ENCODE peak calls at places on chromosome 22, in seven cellular contexts. M is fibroblast of the aortic adventitia; Z is endodermal cell; C is activated CD4-positive, CD25-positive, alpha-beta regulatory T cell; I is stimulated activated effector memory CD8-positive, alpha-beta T cell treated with anti-CD3 and anti-CD28 coated beads, Interleukin-12 subunit alpha, Interleukin-12 subunit beta, amount 100 ng/mL, for 72 hours; O is stimulated activated CD8-positive, alpha-beta memory T cell treated with anti-CD3 and anti-CD28 coated beads, Interleukin-7, amount 100 ng/mL, for 24 hours; S is RCC 7860. N is an unnamed sample.

GRCh38 chr22:46042786-46043185 is 65.8 kb upstream of the WNT7B start:
- DNase-seq in C (no peak), O (no peak), M (no peak), I (no peak), Z (peak), S (no peak), N (no peak)

GRCh38 chr22:49951001-49951677 is 9.4 kb upstream of the PIM3 start:
- DNase-seq in C (no peak), M (peak), O (no peak), I (no peak), S (no peak), Z (peak), N (no peak)

GRCh38 chr22:45629469-45630089 is 42.1 kb upstream of the ATXN10 start:
- DNase-seq in Z (peak), S (no peak), M (no peak), C (no peak), O (no peak), I (no peak), N (no peak)

GRCh38 chr22:45304971-45305370 is 4.8 kb upstream of the FAM118A start:
- DNase-seq in Z (no peak), S (no peak), M (no peak), C (no peak), I (no peak), O (no peak), N (peak)

GRCh38 chr22:24450600-24450999 is 23.2 kb downstream of the ADORA2A start:
- DNase-seq in M (no peak), C (no peak), I (no peak), S (no peak), Z (peak), O (no peak), N (no peak)

GRCh38 chr22:25030636-25031035 is 78.1 kb downstream of the KIAA1671 start:
- DNase-seq in S (no peak), O (no peak), M (no peak), C (no peak), Z (no peak), I (no peak), N (no peak)

GRCh38 chr22:38504731-38505594 is 1.1 kb downstream of the DDX17 start:
- DNase-seq in I (peak), M (no peak), S (peak), O (peak), Z (peak), C (peak), N (peak)

GRCh38 chr22:41709341-41709740 is 10.0 kb downstream of the MEI1 start:
- DNase-seq in I (no peak), M (no peak), S (no peak), O (no peak), Z (no peak), C (no peak), N (no peak)

GRCh38 chr22:23632178-23632577 is at the start of gene DRICH1:
- DNase-seq in M (no peak), S (no peak), I (no peak), O (no peak), C (no peak), Z (no peak), N (no peak)

GRCh38 chr22:40345801-40346177 is 511 bp upstream of the ADSL start:
- DNase-seq in I (peak), O (peak), M (no peak), S (no peak), Z (peak), C (no peak), N (peak)

GRCh38 chr22:34997921-34998320 is 68.0 kb upstream of the ISX start:
- DNase-seq in S (no peak), C (no peak), O (no peak), I (no peak), Z (no peak), M (no peak), N (no peak)

GRCh38 chr22:33470456-33470855 is 412.3 kb upstream of the SYN3 start:
- DNase-seq in S (no peak), O (no peak), I (no peak), C (no peak), M (no peak), Z (no peak), N (no peak)

GRCh38 chr22:27668828-27669797 is 132.4 kb downstream of the MN1 start:
- DNase-seq in Z (peak), S (peak), O (no peak), M (peak), C (no peak), I (no peak), N (peak)

GRCh38 chr22:24175160-24175808 is 6.0 kb upstream of the SUSD2 start:
- DNase-seq in M (peak), Z (peak), C (peak), S (peak), O (no peak), I (peak), N (peak)

GRCh38 chr22:28783786-28784671 is 11.5 kb downstream of the CCDC117 start:
- DNase-seq in S (no peak), M (no peak), I (no peak), O (no peak), C (no peak), Z (no peak), N (no peak)

GRCh38 chr22:30127749-30128166 is 47.5 kb downstream of the HORMAD2 start:
- DNase-seq in I (no peak), S (peak), M (peak), Z (no peak), C (no peak), O (no peak), N (no peak)

GRCh38 chr22:49671331-49672012 is 156.2 kb downstream of the BRD1 start:
- DNase-seq in S (no peak), C (no peak), O (no peak), M (no peak), I (no peak), Z (peak), N (no peak)

GRCh38 chr22:38831166-38831945 is 12.5 kb downstream of the NPTXR start:
- DNase-seq in S (peak), C (no peak), Z (no peak), O (no peak), I (no peak), M (peak), N (peak)

GRCh38 chr22:50286275-50286674 is 16.1 kb upstream of the MAPK11 start:
- DNase-seq in I (no peak), Z (no peak), O (no peak), C (no peak), M (no peak), S (no peak), N (no peak)

GRCh38 chr22:24421428-24421931 is 5.9 kb upstream of the ADORA2A start:
- DNase-seq in C (no peak), Z (peak), S (peak), I (no peak), M (no peak), O (no peak), N (no peak)

GRCh38 chr22:30602049-30602448 is 4.9 kb upstream of the TCN2 start:
- DNase-seq in I (no peak), C (no peak), O (no peak), Z (peak), S (peak), M (peak), N (peak)

GRCh38 chr22:44691796-44692661 is 10.0 kb upstream of the PRR5 start:
- DNase-seq in O (no peak), I (no peak), C (no peak), Z (no peak), M (no peak), S (no peak), N (no peak)

GRCh38 chr22:42562282-42562681 is 8.5 kb downstream of the SERHL2 start:
- DNase-seq in C (no peak), Z (no peak), I (no peak), O (no peak), M (no peak), S (no peak), N (no peak)

N was measured in H4.